ENCODE peak calls at places on chromosomes 1 and 21, in six cellular contexts. One of them, this sample, is unnamed. For H3K4me1, the result is how much of the 10 kb centered on the place peaks cover.

GRCh38 chr21:17388226-17388625 is 124.6 kb upstream of the CXADR start:
- DNase-seq in psoas muscle: no peak
- DNase-seq in HCT116: no peak
- DNase-seq in DND-41: no peak
- DNase-seq in tibial artery: no peak
- DNase-seq in cardiac muscle cell: no peak
- DNase-seq in this sample: peak

GRCh38 chr1:37347104-37347503 is 127.3 kb upstream of the ZC3H12A start:
- DNase-seq in DND-41: no peak
- DNase-seq in cardiac muscle cell: no peak
- DNase-seq in tibial artery: no peak
- DNase-seq in HCT116: no peak
- DNase-seq in psoas muscle: no peak
- DNase-seq in this sample: no peak

GRCh38 chr1:212077028-212077427 is 41.5 kb downstream of the DTL start:
- DNase-seq in cardiac muscle cell: no peak
- DNase-seq in HCT116: no peak
- DNase-seq in psoas muscle: no peak
- DNase-seq in DND-41: no peak
- DNase-seq in tibial artery: no peak
- DNase-seq in this sample: no peak

GRCh38 chr1:198123146-198123545 is 33.7 kb upstream of the NEK7 start:
- DNase-seq in cardiac muscle cell: peak
- DNase-seq in tibial artery: no peak
- DNase-seq in HCT116: no peak
- DNase-seq in psoas muscle: no peak
- DNase-seq in DND-41: no peak
- DNase-seq in this sample: no peak

GRCh38 chr1:37932759-37933158 is 14.1 kb downstream of the INPP5B start:
- DNase-seq in HCT116: no peak
- DNase-seq in psoas muscle: no peak
- DNase-seq in cardiac muscle cell: no peak
- DNase-seq in tibial artery: no peak
- DNase-seq in DND-41: no peak
- DNase-seq in this sample: no peak

GRCh38 chr1:20496241-20496661 is 10.2 kb upstream of the CAMK2N1 start:
- DNase-seq in cardiac muscle cell: peak
- DNase-seq in psoas muscle: no peak
- DNase-seq in tibial artery: peak
- DNase-seq in HCT116: peak
- DNase-seq in DND-41: no peak
- DNase-seq in this sample: no peak

GRCh38 chr1:42173155-42173933 is 8.8 kb upstream of the GUCA2A start:
- DNase-seq in psoas muscle: peak
- DNase-seq in HCT116: no peak
- DNase-seq in cardiac muscle cell: peak
- DNase-seq in DND-41: peak
- DNase-seq in tibial artery: no peak
- DNase-seq in this sample: peak

GRCh38 chr1:220892997-220893700 is 13.9 kb downstream of the HLX start:
- DNase-seq in DND-41: no peak
- DNase-seq in HCT116: no peak
- DNase-seq in psoas muscle: no peak
- DNase-seq in tibial artery: no peak
- DNase-seq in cardiac muscle cell: no peak
- DNase-seq in this sample: no peak

GRCh38 chr1:204383163-204383904 is 23.6 kb upstream of the PLEKHA6 start:
- DNase-seq in psoas muscle: no peak
- DNase-seq in tibial artery: no peak
- DNase-seq in DND-41: no peak
- DNase-seq in cardiac muscle cell: no peak
- DNase-seq in HCT116: no peak
- DNase-seq in this sample: no peak

GRCh38 chr1:187627516-187627915 is 798.8 kb downstream of the PLA2G4A start:
- DNase-seq in tibial artery: no peak
- DNase-seq in DND-41: no peak
- DNase-seq in HCT116: no peak
- DNase-seq in cardiac muscle cell: no peak
- DNase-seq in psoas muscle: no peak
- DNase-seq in this sample: no peak

GRCh38 chr1:232473319-232473718 is 156.6 kb downstream of the SIPA1L2 start:
- DNase-seq in HCT116: no peak
- DNase-seq in psoas muscle: peak
- DNase-seq in cardiac muscle cell: peak
- DNase-seq in tibial artery: no peak
- DNase-seq in DND-41: no peak
- DNase-seq in this sample: no peak

GRCh38 chr21:25888711-25889110 is 153.9 kb downstream of the GABPA start:
- DNase-seq in cardiac muscle cell: no peak
- DNase-seq in psoas muscle: no peak
- DNase-seq in DND-41: no peak
- DNase-seq in tibial artery: no peak
- DNase-seq in HCT116: no peak
- DNase-seq in this sample: no peak

GRCh38 chr1:958823-959729 is at the start of gene NOC2L:
- DNase-seq in psoas muscle: peak
- DNase-seq in tibial artery: peak
- DNase-seq in DND-41: peak
- DNase-seq in cardiac muscle cell: peak
- DNase-seq in HCT116: no peak
- DNase-seq in this sample: peak

GRCh38 chr1:47883963-47884362 is 113.2 kb downstream of the TRABD2B start:
- DNase-seq in tibial artery: peak
- DNase-seq in cardiac muscle cell: no peak
- DNase-seq in HCT116: no peak
- DNase-seq in DND-41: no peak
- DNase-seq in psoas muscle: no peak
- DNase-seq in this sample: no peak

GRCh38 chr1:164707868-164708331 is 148.9 kb downstream of the PBX1 start:
- DNase-seq in tibial artery: no peak
- DNase-seq in DND-41: no peak
- DNase-seq in psoas muscle: peak
- DNase-seq in HCT116: peak
- DNase-seq in cardiac muscle cell: peak
- DNase-seq in this sample: no peak

GRCh38 chr1:13583964-13584791 is 546 bp downstream of the PDPN start:
- DNase-seq in cardiac muscle cell: peak
- DNase-seq in DND-41: no peak
- DNase-seq in psoas muscle: peak
- DNase-seq in HCT116: no peak
- DNase-seq in tibial artery: peak
- DNase-seq in this sample: no peak

GRCh38 chr1:197799271-197799670 is 24.0 kb upstream of the DENND1B start:
- DNase-seq in DND-41: no peak
- DNase-seq in psoas muscle: no peak
- DNase-seq in HCT116: no peak
- DNase-seq in tibial artery: no peak
- DNase-seq in cardiac muscle cell: peak
- DNase-seq in this sample: no peak

DNA sequence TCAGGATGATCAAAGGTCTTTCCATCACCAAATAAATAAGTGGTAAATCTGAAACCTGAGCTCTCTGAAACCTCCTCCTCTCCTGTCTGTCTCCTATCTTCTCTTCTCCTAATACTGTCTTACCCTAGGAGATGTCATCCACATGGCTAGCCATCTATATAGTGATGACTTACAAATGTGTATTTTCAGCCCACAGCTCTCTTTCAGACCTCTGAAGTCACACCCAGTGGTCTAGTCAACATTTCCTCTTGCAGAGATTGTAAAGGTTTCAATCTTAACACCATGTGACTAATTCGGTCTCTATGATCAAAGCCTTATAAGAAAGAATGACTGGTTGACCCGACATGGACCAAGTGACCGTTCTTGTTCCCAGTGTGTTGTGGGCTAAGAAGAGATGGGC is 63.1 kb upstream of the DPT start:
- DNase-seq in DND-41: no peak
- DNase-seq in tibial artery: no peak
- DNase-seq in cardiac muscle cell: no peak
- DNase-seq in HCT116: no peak
- DNase-seq in psoas muscle: no peak
- DNase-seq in this sample: no peak
- H3K4me1 ChIP-seq in DND-41: under half
- H3K4me1 ChIP-seq in tibial artery: under half
- H3K4me1 ChIP-seq in cardiac muscle cell: under half
- H3K4me1 ChIP-seq in HCT116: under half
- H3K4me1 ChIP-seq in psoas muscle: under half
- H3K4me1 ChIP-seq in this sample: under half

DNA sequence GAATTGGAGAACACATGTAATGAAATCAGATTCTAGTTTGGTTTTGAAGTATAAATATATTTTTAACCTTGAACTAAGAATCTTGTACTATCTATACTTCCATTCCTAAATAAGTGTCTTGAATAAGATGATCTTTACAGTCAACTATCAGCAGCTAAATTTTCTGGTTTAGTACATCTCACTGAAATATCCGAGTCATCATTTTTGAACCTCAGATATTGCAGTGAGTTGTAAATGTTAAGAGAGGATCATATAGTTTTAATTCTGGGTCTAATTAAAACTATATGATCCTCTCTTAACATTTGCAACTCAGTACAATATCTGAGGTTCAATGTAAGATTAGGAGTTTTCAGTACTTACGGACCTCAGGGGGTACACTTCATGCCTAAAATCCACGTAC is 768.8 kb upstream of the ADAMTS5 start:
- DNase-seq in DND-41: no peak
- DNase-seq in HCT116: no peak
- DNase-seq in tibial artery: no peak
- DNase-seq in cardiac muscle cell: no peak
- DNase-seq in psoas muscle: no peak
- DNase-seq in this sample: no peak
- H3K4me1 ChIP-seq in DND-41: under half
- H3K4me1 ChIP-seq in HCT116: under half
- H3K4me1 ChIP-seq in tibial artery: under half
- H3K4me1 ChIP-seq in cardiac muscle cell: under half
- H3K4me1 ChIP-seq in psoas muscle: under half
- H3K4me1 ChIP-seq in this sample: under half

DNA sequence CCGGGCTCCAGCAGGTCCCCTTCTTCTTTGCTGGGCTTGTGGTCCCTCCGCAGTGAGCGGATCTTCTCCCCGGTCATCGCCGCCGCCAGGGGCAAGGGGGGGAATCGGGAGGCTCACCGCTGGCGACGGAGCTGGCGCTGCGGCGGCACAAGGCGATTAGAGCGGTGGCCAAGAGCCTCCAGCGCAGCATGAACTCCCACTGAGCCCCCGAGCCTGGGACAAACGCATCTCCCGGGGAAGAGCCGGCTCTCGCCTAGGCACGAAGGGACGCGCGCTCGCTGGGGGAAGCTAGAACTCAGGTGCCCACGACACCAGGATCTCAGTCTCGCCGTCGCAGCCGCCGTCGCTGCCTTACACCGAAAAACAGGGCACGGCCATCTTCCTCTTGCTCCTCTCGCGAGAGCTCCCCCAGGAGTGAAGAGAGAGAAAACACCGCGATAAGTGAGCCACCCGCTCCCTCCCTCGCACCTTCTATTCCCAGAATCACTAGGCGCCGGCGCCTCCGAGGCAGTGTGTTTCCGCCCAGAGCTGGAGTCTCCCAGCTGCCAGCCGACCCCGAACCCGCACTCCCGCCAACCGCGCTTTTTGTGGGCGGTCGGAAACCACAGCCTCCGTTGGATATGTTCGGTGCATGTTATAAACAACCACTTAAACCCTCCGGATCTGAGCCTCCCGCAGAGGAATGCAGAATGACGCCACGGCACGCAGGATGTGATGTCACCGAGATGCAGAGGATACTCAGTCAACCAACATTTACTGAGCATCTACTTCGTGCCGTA is at the start of gene ANKRD13C:
- DNase-seq in psoas muscle: peak
- DNase-seq in cardiac muscle cell: peak
- DNase-seq in HCT116: peak
- DNase-seq in tibial artery: peak
- DNase-seq in DND-41: peak
- DNase-seq in this sample: peak
- H3K4me1 ChIP-seq in psoas muscle: under half
- H3K4me1 ChIP-seq in cardiac muscle cell: under half
- H3K4me1 ChIP-seq in HCT116: under half
- H3K4me1 ChIP-seq in tibial artery: half or more
- H3K4me1 ChIP-seq in DND-41: under half
- H3K4me1 ChIP-seq in this sample: under half

GRCh38 chr1:201750934-201751333 is 78.0 kb upstream of the IPO9 start:
- DNase-seq in cardiac muscle cell: peak
- DNase-seq in DND-41: no peak
- DNase-seq in tibial artery: no peak
- DNase-seq in psoas muscle: no peak
- DNase-seq in HCT116: no peak
- DNase-seq in this sample: no peak
- H3K4me1 ChIP-seq in cardiac muscle cell: half or more
- H3K4me1 ChIP-seq in DND-41: under half
- H3K4me1 ChIP-seq in tibial artery: half or more
- H3K4me1 ChIP-seq in psoas muscle: under half
- H3K4me1 ChIP-seq in HCT116: under half
- H3K4me1 ChIP-seq in this sample: under half

DNA sequence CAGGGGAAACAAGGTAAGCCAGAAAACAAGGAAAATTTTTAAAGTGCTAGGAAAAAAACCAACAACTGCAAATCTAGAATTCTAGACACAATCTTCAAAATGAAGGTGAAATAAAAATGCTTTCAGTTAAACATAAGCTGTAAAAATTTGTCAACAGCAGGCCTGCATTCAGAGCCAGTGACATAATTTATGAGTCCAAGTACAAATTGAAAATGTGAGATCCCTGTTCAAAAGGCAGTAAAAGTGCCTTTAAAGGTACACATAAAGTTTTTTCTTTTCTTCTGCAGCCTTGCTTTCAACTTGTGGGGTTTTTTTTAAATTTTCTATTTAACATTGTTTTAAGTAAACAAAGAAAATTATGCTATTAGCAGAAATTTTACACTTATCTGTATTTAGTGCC is 37.4 kb downstream of the DENND2C start:
- DNase-seq in cardiac muscle cell: no peak
- DNase-seq in HCT116: no peak
- DNase-seq in tibial artery: no peak
- DNase-seq in psoas muscle: no peak
- DNase-seq in DND-41: no peak
- DNase-seq in this sample: no peak
- H3K4me1 ChIP-seq in cardiac muscle cell: under half
- H3K4me1 ChIP-seq in HCT116: under half
- H3K4me1 ChIP-seq in tibial artery: under half
- H3K4me1 ChIP-seq in psoas muscle: under half
- H3K4me1 ChIP-seq in DND-41: under half
- H3K4me1 ChIP-seq in this sample: under half

DNA sequence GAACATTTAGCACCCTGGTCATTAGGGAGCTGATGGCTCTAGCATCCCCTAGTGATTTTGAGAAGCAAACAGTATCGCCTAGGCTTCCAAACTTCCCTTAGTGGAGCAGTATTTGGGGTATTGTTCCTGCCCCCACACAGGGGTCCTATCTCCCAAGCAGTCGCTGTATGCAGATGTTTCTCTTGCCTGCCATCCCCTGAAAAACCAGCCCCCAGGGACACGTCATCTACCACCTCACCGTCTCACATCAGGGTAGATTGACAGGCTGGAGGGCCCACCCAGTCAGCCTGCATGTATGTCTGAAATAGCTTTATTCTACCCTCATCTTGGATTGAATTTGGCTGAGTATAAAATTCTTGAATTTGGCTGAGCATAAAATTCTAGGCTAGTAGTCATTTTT is 33.9 kb downstream of the TENT5C start:
- DNase-seq in HCT116: no peak
- DNase-seq in cardiac muscle cell: no peak
- DNase-seq in psoas muscle: no peak
- DNase-seq in tibial artery: no peak
- DNase-seq in DND-41: no peak
- DNase-seq in this sample: no peak
- H3K4me1 ChIP-seq in HCT116: under half
- H3K4me1 ChIP-seq in cardiac muscle cell: under half
- H3K4me1 ChIP-seq in psoas muscle: under half
- H3K4me1 ChIP-seq in tibial artery: under half
- H3K4me1 ChIP-seq in DND-41: under half
- H3K4me1 ChIP-seq in this sample: under half